ENCODE peak calls at places on chromosomes 12 and 14, in five cellular contexts. R is aorta, Z is endothelial cell of umbilical vein, H is thoracic aorta, B is kidney. T is an unnamed sample. For H3K36me3 and H3K4me1, the result is how much of the 10 kb centered on the place peaks cover.

GRCh38 chr12:108401964-108402363 is 62.9 kb upstream of the CMKLR1 start:
- DNase-seq in R (no peak), B (no peak), H (no peak), Z (no peak), T (no peak)

GRCh38 chr12:125187780-125188741 is 122.8 kb downstream of the AACS start:
- DNase-seq in Z (no peak), R (no peak), B (no peak), H (no peak), T (no peak)

GRCh38 chr14:68680541-68681051 is 112.3 kb downstream of the ZFP36L1 start:
- DNase-seq in Z (no peak), H (no peak), B (no peak), R (no peak), T (no peak)

GRCh38 chr12:70077441-70077840 is 165.8 kb upstream of the CNOT2 start:
- DNase-seq in H (no peak), R (no peak), Z (no peak), B (no peak), T (no peak)

GRCh38 chr12:4307593-4308333 is 13.2 kb upstream of the TIGAR start:
- DNase-seq in R (peak), H (no peak), Z (peak), B (peak), T (no peak)

GRCh38 chr12:24596768-24597388 is 352.0 kb downstream of the BCAT1 start:
- DNase-seq in R (no peak), B (no peak), H (no peak), Z (peak), T (no peak)

GRCh38 chr12:131280426-131280825 is 326.7 kb downstream of the ADGRD1 start:
- DNase-seq in R (peak), B (peak), H (no peak), Z (no peak), T (no peak)

GRCh38 chr12:3607039-3607719 is 116.2 kb downstream of the PRMT8 start:
- DNase-seq in Z (no peak), B (no peak), R (peak), H (no peak), T (no peak)

GRCh38 chr14:74975059-74975810 is 19.8 kb upstream of the PGF start:
- DNase-seq in Z (no peak), B (peak), H (no peak), R (peak), T (no peak)

GRCh38 chr14:29671034-29671433 is 256.6 kb downstream of the PRKD1 start:
- DNase-seq in R (no peak), H (no peak), B (no peak), Z (no peak), T (no peak)

GRCh38 chr14:100488057-100488456 is 99.2 kb downstream of the BEGAIN start:
- DNase-seq in B (no peak), H (no peak), Z (no peak), R (no peak), T (no peak)

GRCh38 chr14:20413785-20414117 is 450 bp upstream of the TEP1 start:
- DNase-seq in R (no peak), B (no peak), Z (peak), H (no peak), T (peak)

GRCh38 chr12:106690569-106690968 is 83.9 kb upstream of the RIC8B start:
- DNase-seq in B (no peak), Z (no peak), R (no peak), H (no peak), T (no peak)

GRCh38 chr14:51157012-51157411 is 62.1 kb upstream of the TRIM9 start:
- DNase-seq in H (no peak), Z (peak), R (no peak), B (no peak), T (no peak)

GRCh38 chr12:74602881-74603523 is 65.4 kb downstream of the ATXN7L3B start:
- DNase-seq in B (no peak), R (no peak), H (no peak), Z (no peak), T (no peak)

GRCh38 chr12:80186727-80187217 is 87.4 kb downstream of the OTOGL start:
- DNase-seq in Z (peak), H (peak), R (no peak), B (no peak), T (no peak)

GRCh38 chr12:50772877-50773276 is 9.0 kb downstream of the ATF1 start:
- DNase-seq in Z (no peak), R (no peak), H (no peak), B (no peak), T (no peak)

GRCh38 chr12:22230280-22230794 is 104.2 kb downstream of the ST8SIA1 start:
- DNase-seq in Z (no peak), R (no peak), B (no peak), H (no peak), T (no peak)

GRCh38 chr12:104472748-104473147 is 16.0 kb downstream of the CHST11 start:
- DNase-seq in H (no peak), B (no peak), R (no peak), Z (no peak), T (no peak)

GRCh38 chr12:4978737-4979136 is 64.9 kb upstream of the KCNA5 start:
- DNase-seq in H (no peak), B (no peak), Z (no peak), R (no peak), T (no peak)

GRCh38 chr14:32896979-32897723 is 41.5 kb upstream of the NPAS3 start:
- DNase-seq in H (no peak), Z (peak), B (no peak), R (no peak), T (no peak)

GRCh38 chr14:57189070-57189469 is 79.6 kb downstream of the EXOC5 start:
- DNase-seq in B (no peak), Z (no peak), H (no peak), R (no peak), T (no peak)

GRCh38 chr14:66403183-66403582 is 83.0 kb upstream of the CCDC196 start:
- DNase-seq in B (no peak), R (no peak), Z (peak), H (no peak), T (no peak)

GRCh38 chr14:89988787-89989186 is 33.1 kb downstream of the TDP1 start:
- DNase-seq in R (no peak), Z (no peak), H (no peak), B (no peak), T (no peak)

GRCh38 chr14:89977668-89978067 is 21.9 kb downstream of the TDP1 start:
- DNase-seq in B (no peak), Z (no peak), R (no peak), H (no peak), T (no peak)

GRCh38 chr14:89986475-89986874 is 30.7 kb downstream of the TDP1 start:
- DNase-seq in R (no peak), H (no peak), B (no peak), Z (no peak), T (no peak)

DNA sequence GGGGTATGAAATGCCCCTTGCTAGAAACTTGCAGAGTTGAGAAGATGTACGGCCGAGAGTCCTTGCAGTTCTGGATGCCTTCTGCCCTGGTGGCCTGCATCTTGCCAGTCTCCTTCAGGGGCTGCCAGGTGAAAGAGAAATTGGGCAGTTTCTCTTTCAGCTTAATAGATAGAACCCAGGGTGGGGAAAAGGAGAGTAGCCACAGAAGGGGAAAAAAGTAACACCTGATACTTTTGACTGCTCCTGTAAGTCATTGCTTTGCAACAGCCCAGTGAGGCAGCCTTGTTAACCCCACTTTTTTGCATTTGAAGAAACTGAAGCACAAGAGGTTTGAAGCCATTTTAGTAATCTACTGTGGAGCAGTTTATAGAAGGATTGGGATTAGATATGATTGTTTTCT is 27.6 kb downstream of the TDP1 start:
- DNase-seq in R (no peak), Z (no peak), H (no peak), B (no peak), T (no peak)
- H3K36me3 ChIP-seq in R (under half), Z (under half), H (under half), B (under half), T (under half)

GRCh38 chr12:67271976-67272375 is 2.8 kb downstream of the CAND1 start:
- DNase-seq in H (no peak), Z (no peak), B (no peak), R (no peak), T (no peak)
- H3K4me1 ChIP-seq in H (half or more), Z (under half), B (under half), R (under half), T (half or more)

GRCh38 chr12:132736913-132737312 is 24.7 kb downstream of the ANKLE2 start:
- DNase-seq in H (no peak), B (peak), Z (no peak), R (no peak), T (no peak)
- H3K36me3 ChIP-seq in H (half or more), B (under half), Z (under half), R (under half), T (half or more)

GRCh38 chr14:49970474-49971147 is 77.7 kb downstream of the ARF6 start:
- DNase-seq in H (no peak), B (no peak), R (no peak), Z (peak), T (no peak)

GRCh38 chr14:49972199-49972671 is 79.4 kb downstream of the ARF6 start:
- DNase-seq in H (no peak), B (no peak), R (no peak), Z (peak), T (no peak)

GRCh38 chr14:49971156-49972141 is 78.6 kb downstream of the ARF6 start:
- DNase-seq in Z (peak), H (no peak), R (no peak), B (no peak), T (peak)

GRCh38 chr14:49966971-49967630 is 74.2 kb downstream of the ARF6 start:
- DNase-seq in R (no peak), B (no peak), Z (no peak), H (no peak), T (no peak)

GRCh38 chr14:49969961-49970360 is 77.1 kb downstream of the ARF6 start:
- DNase-seq in B (no peak), Z (no peak), R (no peak), H (no peak), T (no peak)
- H3K4me1 ChIP-seq in B (under half), Z (under half), R (under half), H (under half), T (under half)

DNA sequence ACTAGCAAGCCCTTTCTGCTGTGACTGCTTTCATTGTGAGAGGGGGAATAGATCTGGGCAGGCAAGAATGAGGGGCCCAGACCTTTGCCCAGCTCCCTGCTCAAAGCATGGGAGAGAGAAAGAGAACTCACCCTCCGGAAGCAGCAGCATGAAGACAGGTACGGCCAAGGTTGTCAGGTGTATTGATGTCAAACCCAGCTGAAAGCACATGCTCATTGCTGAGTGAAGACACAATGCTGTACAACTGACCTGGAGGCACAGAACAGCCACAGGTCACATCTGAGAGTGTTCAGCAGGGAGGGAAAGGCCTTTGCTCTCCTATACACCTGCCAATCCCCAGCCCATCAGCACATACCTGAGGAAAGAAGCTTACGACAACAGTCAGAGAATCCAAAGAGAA is 5.5 kb downstream of the ANKRD52 start:
- DNase-seq in R (no peak), Z (no peak), H (no peak), B (no peak), T (no peak)
- H3K36me3 ChIP-seq in R (under half), Z (under half), H (half or more), B (under half), T (under half)

DNA sequence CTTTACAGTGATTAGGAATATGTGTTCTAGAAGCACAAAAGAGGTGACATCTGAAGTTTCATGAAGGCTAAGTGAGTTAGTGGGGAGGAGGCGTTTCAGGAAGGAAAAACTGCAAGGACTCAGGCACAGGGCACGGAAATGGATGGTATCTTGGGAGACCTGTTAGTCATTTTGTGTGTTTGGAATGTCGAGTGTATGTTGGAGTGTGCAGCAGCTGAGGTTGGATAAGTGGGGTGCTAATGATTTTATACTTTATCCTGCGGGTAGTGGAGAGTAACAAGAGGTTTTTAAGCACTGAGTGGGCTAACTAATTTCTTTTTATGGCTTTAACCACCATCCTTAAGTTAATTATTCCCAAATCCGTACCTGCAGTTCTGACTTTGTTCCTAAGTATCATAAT is 571.5 kb upstream of the FBXO33 start:
- DNase-seq in Z (no peak), H (no peak), R (no peak), B (no peak), T (no peak)
- H3K4me1 ChIP-seq in Z (under half), H (under half), R (under half), B (under half), T (under half)

GRCh38 chr12:62332598-62332997 is 72.4 kb downstream of the USP15 start:
- DNase-seq in H (no peak), R (no peak), Z (no peak), B (no peak), T (no peak)
- H3K36me3 ChIP-seq in H (under half), R (under half), Z (under half), B (under half), T (under half)

GRCh38 chr12:120468846-120469449 is 600 bp downstream of the SRSF9 start:
- DNase-seq in Z (peak), B (peak), R (peak), H (no peak), T (no peak)
- H3K4me1 ChIP-seq in Z (under half), B (under half), R (under half), H (under half), T (half or more)

GRCh38 chr12:118175823-118176447 is 40.0 kb downstream of the PEBP1 start:
- DNase-seq in B (no peak), H (no peak), R (no peak), Z (no peak), T (no peak)
- H3K36me3 ChIP-seq in B (under half), H (under half), R (under half), Z (under half), T (under half)